ENCODE peak calls at places on chromosomes 11 and 22, in five cellular contexts. O, R, M, J and A are unnamed samples.

GRCh38 chr11:1782831-1783724 is 19.4 kb upstream of the CTSD start:
- DNase-seq in O (no peak), R (no peak), M (no peak), J (no peak), A (no peak)

GRCh38 chr11:1751999-1752906 is 1.9 kb upstream of the IFITM10 start:
- DNase-seq in O (peak; percentile 78), R (no peak), M (no peak), J (no peak), A (peak; percentile 8)

GRCh38 chr22:45709004-45709739 is 37.5 kb downstream of the ATXN10 start:
- DNase-seq in O (no peak), R (no peak), M (no peak), J (no peak), A (no peak)

GRCh38 chr22:38623357-38623756 is 32.8 kb downstream of the FAM227A start:
- DNase-seq in O (no peak), R (no peak), M (no peak), J (no peak), A (no peak)

GRCh38 chr22:49964136-49964492 is 3.5 kb downstream of the PIM3 start:
- DNase-seq in O (no peak), R (no peak), M (no peak), J (peak; percentile 26), A (peak; percentile 9)

GRCh38 chr11:43830928-43831440 is 49.6 kb upstream of the ALKBH3 start:
- DNase-seq in O (no peak), R (no peak), M (no peak), J (no peak), A (peak; percentile 8)

GRCh38 chr11:117490019-117490679 is 162.5 kb downstream of the CEP164 start:
- DNase-seq in O (no peak), R (no peak), M (no peak), J (no peak), A (no peak)

GRCh38 chr11:134250675-134251074 is 2.5 kb downstream of the THYN1 start:
- DNase-seq in O (no peak), R (no peak), M (no peak), J (no peak), A (no peak)

GRCh38 chr11:95503047-95503446 is 272.0 kb upstream of the SESN3 start:
- DNase-seq in O (no peak), R (no peak), M (peak; percentile 34), J (peak; percentile 29), A (no peak)

GRCh38 chr11:118889796-118890195 is 6.1 kb downstream of the CXCR5 start:
- DNase-seq in O (no peak), R (no peak), M (no peak), J (peak; percentile 68), A (no peak)

GRCh38 chr11:7657306-7658025 is 15.8 kb downstream of the CYB5R2 start:
- DNase-seq in O (no peak), R (peak; percentile 38), M (no peak), J (peak; percentile 66), A (peak; percentile 64)

GRCh38 chr11:16511109-16511806 is 154.9 kb upstream of the SOX6 start:
- DNase-seq in O (no peak), R (no peak), M (no peak), J (no peak), A (no peak)

GRCh38 chr11:101346591-101346990 is 217.0 kb upstream of the PGR start:
- DNase-seq in O (no peak), R (no peak), M (no peak), J (no peak), A (no peak)

GRCh38 chr11:128095459-128096096 is 491.8 kb downstream of the ETS1 start:
- DNase-seq in O (no peak), R (no peak), M (no peak), J (no peak), A (no peak)

GRCh38 chr11:82976786-82977185 is 75.2 kb downstream of the DDIAS start:
- DNase-seq in O (no peak), R (no peak), M (no peak), J (no peak), A (no peak)

GRCh38 chr11:130300567-130300966 is 14.2 kb downstream of the ZBTB44 start:
- DNase-seq in O (no peak), R (no peak), M (no peak), J (no peak), A (no peak)

GRCh38 chr11:10749476-10749875 is 1.6 kb upstream of the CTR9 start:
- DNase-seq in O (no peak), R (no peak), M (no peak), J (no peak), A (no peak)

GRCh38 chr11:72308226-72309073 is 64.5 kb upstream of the PHOX2A start:
- DNase-seq in O (no peak), R (peak; percentile 15), M (no peak), J (no peak), A (no peak)

GRCh38 chr11:118252688-118253087 is 523 bp upstream of the MPZL3 start:
- DNase-seq in O (no peak), R (no peak), M (no peak), J (no peak), A (no peak)

GRCh38 chr11:131609317-131609716 is 238.9 kb downstream of the NTM start:
- DNase-seq in O (no peak), R (no peak), M (no peak), J (no peak), A (no peak)

GRCh38 chr11:64207247-64208085 is 945 bp downstream of the FERMT3 start:
- DNase-seq in O (no peak), R (peak; percentile 89), M (no peak), J (peak; percentile 53), A (peak; percentile 74)

GRCh38 chr11:130834886-130835285 is 81.4 kb downstream of the SNX19 start:
- DNase-seq in O (no peak), R (no peak), M (no peak), J (no peak), A (no peak)

GRCh38 chr11:78313181-78313788 is 104.3 kb downstream of the GAB2 start:
- DNase-seq in O (no peak), R (no peak), M (no peak), J (peak; percentile 34), A (peak; percentile 52)

GRCh38 chr22:27972732-27973698 is 54.0 kb upstream of the PITPNB start:
- DNase-seq in O (no peak), R (no peak), M (no peak), J (no peak), A (no peak)

GRCh38 chr11:37724305-37724704 is 1126.3 kb upstream of the RAG2 start:
- DNase-seq in O (no peak), R (no peak), M (no peak), J (no peak), A (no peak)

GRCh38 chr11:72039108-72039850 is 40.6 kb downstream of the IL18BP start:
- DNase-seq in O (peak; percentile 65), R (no peak), M (no peak), J (no peak), A (peak; percentile 83)

GRCh38 chr11:73787643-73788537 is at the start of gene MRPL48:
- DNase-seq in O (peak; percentile 96), R (peak; percentile 93), M (peak; percentile 97), J (peak; percentile 84), A (peak; percentile 93)

GRCh38 chr22:28345304-28345703 is 334.3 kb downstream of the TTC28 start:
- DNase-seq in O (no peak), R (no peak), M (no peak), J (peak; percentile 54), A (no peak)

GRCh38 chr11:108370990-108371389 is 96.3 kb downstream of the C11orf65 start:
- DNase-seq in O (no peak), R (no peak), M (no peak), J (no peak), A (no peak)

GRCh38 chr22:17638432-17639237 is at the start of gene BCL2L13:
- DNase-seq in O (peak; percentile 96), R (peak; percentile 94), M (peak; percentile 98), J (peak; percentile 93), A (peak; percentile 95)

GRCh38 chr11:125404811-125405481 is 91.1 kb downstream of the FEZ1 start:
- DNase-seq in O (peak; percentile 85), R (peak; percentile 92), M (no peak), J (peak; percentile 78), A (peak; percentile 63)

GRCh38 chr11:66418168-66418985 is 2.5 kb upstream of the NPAS4 start:
- DNase-seq in O (no peak), R (peak; percentile 74), M (no peak), J (peak; percentile 68), A (peak; percentile 56)
- TF ChIP-seq CTCF in O (peak; percentile 6), R (peak; percentile 62), M (peak; percentile 50), J (no peak), A (peak; percentile 26)

GRCh38 chr11:88194990-88195389 is 19.7 kb upstream of the RAB38 start:
- DNase-seq in O (no peak), R (no peak), M (no peak), J (no peak), A (no peak)
- TF ChIP-seq EP300 in O (no peak), R (no peak), M (no peak), J (no peak), A (no peak)

GRCh38 chr11:94295534-94295933 is 8.8 kb upstream of the IZUMO1R start:
- DNase-seq in O (no peak), R (no peak), M (no peak), J (no peak), A (no peak)

GRCh38 chr11:94302806-94303205 is 1.6 kb upstream of the IZUMO1R start:
- DNase-seq in O (no peak), R (no peak), M (no peak), J (no peak), A (no peak)

GRCh38 chr11:94303884-94304459 is 408 bp upstream of the IZUMO1R start:
- DNase-seq in O (no peak), R (no peak), M (no peak), J (no peak), A (no peak)

DNA sequence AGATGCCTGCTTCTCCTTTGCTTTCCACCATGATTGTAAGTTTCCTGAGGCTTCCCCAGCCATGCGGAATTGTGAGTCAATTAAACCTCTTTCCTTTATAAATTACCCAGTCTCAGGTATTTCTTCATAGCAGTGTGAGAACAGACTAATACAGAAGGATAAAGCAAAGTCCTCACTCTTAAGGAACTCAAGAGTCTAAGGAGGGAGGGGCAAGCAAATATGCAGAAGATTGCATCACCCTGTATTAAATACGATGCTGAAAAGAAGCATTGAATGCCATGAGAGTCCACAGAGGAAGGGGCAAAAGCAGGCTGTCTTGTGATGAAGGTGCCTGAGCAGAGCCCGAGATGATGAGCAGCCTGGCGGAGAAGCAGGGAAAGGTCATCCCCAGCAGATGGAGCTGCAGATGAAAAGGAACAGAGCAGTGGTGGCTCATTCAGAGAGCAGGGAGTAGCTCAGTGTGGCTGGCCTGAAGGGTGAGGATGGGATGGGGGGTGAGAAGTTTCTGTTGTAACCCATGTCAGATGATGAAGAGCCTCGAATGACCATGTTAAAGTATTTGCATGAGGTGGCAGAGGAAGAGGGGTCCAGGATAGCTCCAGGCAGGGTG is 6.3 kb upstream of the IZUMO1R start:
- DNase-seq in O (no peak), R (no peak), M (no peak), J (no peak), A (no peak)
- TF ChIP-seq CTCF in O (no peak), R (peak; percentile 27), M (no peak), J (no peak), A (no peak)

DNA sequence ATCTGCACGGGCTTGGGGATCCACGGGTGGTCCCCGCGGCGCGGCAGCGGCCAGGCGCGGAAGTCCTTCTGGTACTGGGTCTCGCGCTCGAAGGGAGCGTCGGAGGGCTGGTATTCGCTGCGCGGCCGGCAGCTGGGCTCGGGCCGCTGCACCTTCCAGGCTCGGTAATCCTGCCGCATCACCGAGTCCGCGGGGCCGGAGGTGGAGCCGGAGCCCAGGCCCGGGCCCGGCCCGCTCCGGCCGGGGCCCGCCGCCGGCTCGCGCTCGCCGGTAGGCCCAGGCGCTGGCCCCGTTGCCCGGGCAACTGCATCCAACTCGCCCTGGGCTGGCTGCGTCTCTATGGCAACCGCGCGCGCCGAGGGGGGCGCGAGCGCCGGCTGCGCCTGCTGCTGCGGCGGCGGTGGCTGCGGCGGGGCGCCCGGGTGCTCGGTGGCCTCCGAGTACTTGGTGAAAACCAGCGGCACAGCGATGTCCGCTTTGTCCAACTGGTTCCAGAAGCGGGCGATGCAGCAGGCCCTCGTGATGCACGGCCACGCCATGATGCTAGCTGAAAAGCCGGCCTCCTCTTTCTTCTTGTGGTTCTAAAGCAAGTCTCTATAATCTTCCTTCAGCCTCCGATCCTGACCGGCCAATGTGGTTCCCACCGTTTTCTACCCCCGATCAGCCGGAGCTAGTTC is 869 bp downstream of the MAP6 start:
- DNase-seq in O (no peak), R (no peak), M (no peak), J (peak; percentile 57), A (peak; percentile 24)
- TF ChIP-seq EP300 in O (no peak), R (no peak), M (no peak), J (no peak), A (no peak)